ENCODE peak calls at places on chromosomes 16 and 17, in seven cellular contexts. One of them, this sample, is unnamed.

GRCh38 chr17:29582767-29583166 is 6.7 kb downstream of the GIT1 start:
- DNase-seq in stimulated activated CD8-positive, alpha-beta memory T cell treated with anti-CD3 and anti-CD28 coated beads, Interleukin-15, amount 100 ng/mL, for 4 hours: no peak
- DNase-seq in ecto neural progenitor cell: no peak
- DNase-seq in EL: no peak
- DNase-seq in NCI-H2171: no peak
- DNase-seq in amygdala: peak; percentile 85
- DNase-seq in CD8-positive, alpha-beta memory T cell: no peak
- DNase-seq in this sample: no peak

GRCh38 chr17:57406981-57407286 is 150.6 kb downstream of the MSI2 start:
- DNase-seq in stimulated activated CD8-positive, alpha-beta memory T cell treated with anti-CD3 and anti-CD28 coated beads, Interleukin-15, amount 100 ng/mL, for 4 hours: no peak
- DNase-seq in ecto neural progenitor cell: peak; percentile 60
- DNase-seq in EL: no peak
- DNase-seq in NCI-H2171: no peak
- DNase-seq in amygdala: no peak
- DNase-seq in CD8-positive, alpha-beta memory T cell: no peak
- DNase-seq in this sample: no peak

GRCh38 chr16:48118841-48119240 is 37.0 kb downstream of the ABCC12 start:
- DNase-seq in stimulated activated CD8-positive, alpha-beta memory T cell treated with anti-CD3 and anti-CD28 coated beads, Interleukin-15, amount 100 ng/mL, for 4 hours: no peak
- DNase-seq in ecto neural progenitor cell: no peak
- DNase-seq in EL: no peak
- DNase-seq in NCI-H2171: no peak
- DNase-seq in amygdala: no peak
- DNase-seq in CD8-positive, alpha-beta memory T cell: no peak
- DNase-seq in this sample: no peak

GRCh38 chr16:65480276-65480675 is 358.4 kb upstream of the CDH11 start:
- DNase-seq in stimulated activated CD8-positive, alpha-beta memory T cell treated with anti-CD3 and anti-CD28 coated beads, Interleukin-15, amount 100 ng/mL, for 4 hours: no peak
- DNase-seq in ecto neural progenitor cell: no peak
- DNase-seq in EL: no peak
- DNase-seq in NCI-H2171: no peak
- DNase-seq in amygdala: no peak
- DNase-seq in CD8-positive, alpha-beta memory T cell: no peak
- DNase-seq in this sample: no peak

GRCh38 chr17:50769884-50770283 is 2.6 kb upstream of the ANKRD40CL start:
- DNase-seq in stimulated activated CD8-positive, alpha-beta memory T cell treated with anti-CD3 and anti-CD28 coated beads, Interleukin-15, amount 100 ng/mL, for 4 hours: no peak
- DNase-seq in ecto neural progenitor cell: no peak
- DNase-seq in EL: no peak
- DNase-seq in NCI-H2171: no peak
- DNase-seq in amygdala: no peak
- DNase-seq in CD8-positive, alpha-beta memory T cell: no peak
- DNase-seq in this sample: no peak

GRCh38 chr17:38844261-38844757 is 9.2 kb downstream of the RPL23 start:
- DNase-seq in stimulated activated CD8-positive, alpha-beta memory T cell treated with anti-CD3 and anti-CD28 coated beads, Interleukin-15, amount 100 ng/mL, for 4 hours: no peak
- DNase-seq in ecto neural progenitor cell: no peak
- DNase-seq in EL: no peak
- DNase-seq in NCI-H2171: no peak
- DNase-seq in amygdala: no peak
- DNase-seq in CD8-positive, alpha-beta memory T cell: no peak
- DNase-seq in this sample: no peak

GRCh38 chr16:69880640-69881133 is 70.4 kb upstream of the CLEC18A start:
- DNase-seq in stimulated activated CD8-positive, alpha-beta memory T cell treated with anti-CD3 and anti-CD28 coated beads, Interleukin-15, amount 100 ng/mL, for 4 hours: no peak
- DNase-seq in ecto neural progenitor cell: no peak
- DNase-seq in EL: peak; percentile 61
- DNase-seq in NCI-H2171: no peak
- DNase-seq in amygdala: no peak
- DNase-seq in CD8-positive, alpha-beta memory T cell: no peak
- DNase-seq in this sample: no peak

GRCh38 chr16:2494616-2495015 is 19.1 kb upstream of the ATP6V0C start:
- DNase-seq in stimulated activated CD8-positive, alpha-beta memory T cell treated with anti-CD3 and anti-CD28 coated beads, Interleukin-15, amount 100 ng/mL, for 4 hours: no peak
- DNase-seq in ecto neural progenitor cell: no peak
- DNase-seq in EL: no peak
- DNase-seq in NCI-H2171: no peak
- DNase-seq in amygdala: no peak
- DNase-seq in CD8-positive, alpha-beta memory T cell: no peak
- DNase-seq in this sample: no peak

GRCh38 chr17:63919311-63919723 is 678 bp upstream of the GH1 start:
- DNase-seq in stimulated activated CD8-positive, alpha-beta memory T cell treated with anti-CD3 and anti-CD28 coated beads, Interleukin-15, amount 100 ng/mL, for 4 hours: peak; percentile 50
- DNase-seq in ecto neural progenitor cell: peak; percentile 82
- DNase-seq in EL: peak; percentile 69
- DNase-seq in NCI-H2171: no peak
- DNase-seq in amygdala: peak; percentile 9
- DNase-seq in CD8-positive, alpha-beta memory T cell: peak; percentile 71
- DNase-seq in this sample: peak; percentile 68

GRCh38 chr17:55770220-55770870 is 19.5 kb downstream of the PCTP start:
- DNase-seq in stimulated activated CD8-positive, alpha-beta memory T cell treated with anti-CD3 and anti-CD28 coated beads, Interleukin-15, amount 100 ng/mL, for 4 hours: no peak
- DNase-seq in ecto neural progenitor cell: no peak
- DNase-seq in EL: peak; percentile 64
- DNase-seq in NCI-H2171: peak; percentile 36
- DNase-seq in amygdala: no peak
- DNase-seq in CD8-positive, alpha-beta memory T cell: no peak
- DNase-seq in this sample: no peak

GRCh38 chr16:69553332-69553731 is 12.4 kb upstream of the NFAT5 start:
- DNase-seq in stimulated activated CD8-positive, alpha-beta memory T cell treated with anti-CD3 and anti-CD28 coated beads, Interleukin-15, amount 100 ng/mL, for 4 hours: no peak
- DNase-seq in ecto neural progenitor cell: no peak
- DNase-seq in EL: no peak
- DNase-seq in NCI-H2171: no peak
- DNase-seq in amygdala: no peak
- DNase-seq in CD8-positive, alpha-beta memory T cell: no peak
- DNase-seq in this sample: no peak

GRCh38 chr17:81923302-81924260 is 4.0 kb downstream of the MAFG start:
- DNase-seq in stimulated activated CD8-positive, alpha-beta memory T cell treated with anti-CD3 and anti-CD28 coated beads, Interleukin-15, amount 100 ng/mL, for 4 hours: no peak
- DNase-seq in ecto neural progenitor cell: peak; percentile 86
- DNase-seq in EL: peak; percentile 74
- DNase-seq in NCI-H2171: no peak
- DNase-seq in amygdala: peak; percentile 48
- DNase-seq in CD8-positive, alpha-beta memory T cell: no peak
- DNase-seq in this sample: peak; percentile 90

GRCh38 chr16:4193920-4194319 is 48.0 kb downstream of the SRL start:
- DNase-seq in stimulated activated CD8-positive, alpha-beta memory T cell treated with anti-CD3 and anti-CD28 coated beads, Interleukin-15, amount 100 ng/mL, for 4 hours: no peak
- DNase-seq in ecto neural progenitor cell: no peak
- DNase-seq in EL: no peak
- DNase-seq in NCI-H2171: no peak
- DNase-seq in amygdala: no peak
- DNase-seq in CD8-positive, alpha-beta memory T cell: no peak
- DNase-seq in this sample: no peak

GRCh38 chr17:63369233-63369632 is 76.9 kb downstream of the CYB561 start:
- DNase-seq in stimulated activated CD8-positive, alpha-beta memory T cell treated with anti-CD3 and anti-CD28 coated beads, Interleukin-15, amount 100 ng/mL, for 4 hours: no peak
- DNase-seq in ecto neural progenitor cell: no peak
- DNase-seq in EL: peak; percentile 76
- DNase-seq in NCI-H2171: no peak
- DNase-seq in amygdala: no peak
- DNase-seq in CD8-positive, alpha-beta memory T cell: no peak
- DNase-seq in this sample: no peak

GRCh38 chr16:89738072-89738377 is 16.7 kb downstream of the ZNF276 start:
- DNase-seq in stimulated activated CD8-positive, alpha-beta memory T cell treated with anti-CD3 and anti-CD28 coated beads, Interleukin-15, amount 100 ng/mL, for 4 hours: no peak
- DNase-seq in ecto neural progenitor cell: no peak
- DNase-seq in EL: no peak
- DNase-seq in NCI-H2171: no peak
- DNase-seq in amygdala: no peak
- DNase-seq in CD8-positive, alpha-beta memory T cell: no peak
- DNase-seq in this sample: no peak

GRCh38 chr16:77009453-77009852 is 181.5 kb upstream of the MON1B start:
- DNase-seq in stimulated activated CD8-positive, alpha-beta memory T cell treated with anti-CD3 and anti-CD28 coated beads, Interleukin-15, amount 100 ng/mL, for 4 hours: no peak
- DNase-seq in ecto neural progenitor cell: no peak
- DNase-seq in EL: no peak
- DNase-seq in NCI-H2171: no peak
- DNase-seq in amygdala: no peak
- DNase-seq in CD8-positive, alpha-beta memory T cell: no peak
- DNase-seq in this sample: no peak

GRCh38 chr16:57606147-57606846 is 22.1 kb upstream of the ADGRG1 start:
- DNase-seq in stimulated activated CD8-positive, alpha-beta memory T cell treated with anti-CD3 and anti-CD28 coated beads, Interleukin-15, amount 100 ng/mL, for 4 hours: no peak
- DNase-seq in ecto neural progenitor cell: peak; percentile 7
- DNase-seq in EL: no peak
- DNase-seq in NCI-H2171: no peak
- DNase-seq in amygdala: no peak
- DNase-seq in CD8-positive, alpha-beta memory T cell: no peak
- DNase-seq in this sample: no peak

GRCh38 chr17:39653662-39654331 is 11.4 kb upstream of the TCAP start:
- DNase-seq in stimulated activated CD8-positive, alpha-beta memory T cell treated with anti-CD3 and anti-CD28 coated beads, Interleukin-15, amount 100 ng/mL, for 4 hours: peak; percentile 60
- DNase-seq in ecto neural progenitor cell: peak; percentile 82
- DNase-seq in EL: peak; percentile 47
- DNase-seq in NCI-H2171: no peak
- DNase-seq in amygdala: peak; percentile 56
- DNase-seq in CD8-positive, alpha-beta memory T cell: peak; percentile 68
- DNase-seq in this sample: peak; percentile 77

GRCh38 chr17:67779098-67779672 is 46.1 kb upstream of the BPTF start:
- DNase-seq in stimulated activated CD8-positive, alpha-beta memory T cell treated with anti-CD3 and anti-CD28 coated beads, Interleukin-15, amount 100 ng/mL, for 4 hours: no peak
- DNase-seq in ecto neural progenitor cell: peak; percentile 73
- DNase-seq in EL: peak; percentile 45
- DNase-seq in NCI-H2171: no peak
- DNase-seq in amygdala: no peak
- DNase-seq in CD8-positive, alpha-beta memory T cell: peak; percentile 3
- DNase-seq in this sample: no peak

GRCh38 chr16:20884240-20884556 is 16.0 kb downstream of the DCUN1D3 start:
- DNase-seq in stimulated activated CD8-positive, alpha-beta memory T cell treated with anti-CD3 and anti-CD28 coated beads, Interleukin-15, amount 100 ng/mL, for 4 hours: no peak
- DNase-seq in ecto neural progenitor cell: no peak
- DNase-seq in EL: peak; percentile 40
- DNase-seq in NCI-H2171: no peak
- DNase-seq in amygdala: no peak
- DNase-seq in CD8-positive, alpha-beta memory T cell: no peak
- DNase-seq in this sample: no peak

GRCh38 chr16:86772231-86772510 is 193.8 kb downstream of the FOXL1 start:
- DNase-seq in stimulated activated CD8-positive, alpha-beta memory T cell treated with anti-CD3 and anti-CD28 coated beads, Interleukin-15, amount 100 ng/mL, for 4 hours: no peak
- DNase-seq in ecto neural progenitor cell: no peak
- DNase-seq in EL: peak; percentile 76
- DNase-seq in NCI-H2171: no peak
- DNase-seq in amygdala: no peak
- DNase-seq in CD8-positive, alpha-beta memory T cell: no peak
- DNase-seq in this sample: no peak

GRCh38 chr17:45794840-45795239 is 10.7 kb downstream of the CRHR1 start:
- DNase-seq in stimulated activated CD8-positive, alpha-beta memory T cell treated with anti-CD3 and anti-CD28 coated beads, Interleukin-15, amount 100 ng/mL, for 4 hours: no peak
- DNase-seq in ecto neural progenitor cell: no peak
- DNase-seq in EL: peak; percentile 20
- DNase-seq in NCI-H2171: no peak
- DNase-seq in amygdala: no peak
- DNase-seq in CD8-positive, alpha-beta memory T cell: no peak
- DNase-seq in this sample: peak; percentile 46

GRCh38 chr17:9729034-9729650 is 62.2 kb downstream of the DHRS7C start:
- DNase-seq in stimulated activated CD8-positive, alpha-beta memory T cell treated with anti-CD3 and anti-CD28 coated beads, Interleukin-15, amount 100 ng/mL, for 4 hours: no peak
- DNase-seq in ecto neural progenitor cell: no peak
- DNase-seq in EL: peak; percentile 54
- DNase-seq in NCI-H2171: peak; percentile 28
- DNase-seq in amygdala: no peak
- DNase-seq in CD8-positive, alpha-beta memory T cell: no peak
- DNase-seq in this sample: no peak